ENCODE peak calls at places on chromosomes 6 and 20, in eight cellular contexts. One of them, this sample, is unnamed.

GRCh38 chr20:54212226-54212625 is 4.3 kb downstream of the PFDN4 start:
- DNase-seq in NCI-H1930: no peak
- DNase-seq in GM10248: no peak
- DNase-seq in activated CD4-positive, CD25-positive, alpha-beta regulatory T cell treated with anti-CD3 and anti-CD28 coated beads, Interleukin-2, amount 50 U/mL, for 16 hours: no peak
- DNase-seq in stimulated activated CD8-positive, alpha-beta memory T cell treated with anti-CD3 and anti-CD28 coated beads, Interleukin-12 subunit alpha, Interleukin-12 subunit beta, amount 100 ng/mL, for 4 hours: no peak
- DNase-seq in SJSA1: no peak
- DNase-seq in AG10803: peak
- DNase-seq in PC-3: no peak
- DNase-seq in this sample: peak

GRCh38 chr20:4507288-4507719 is 214.4 kb upstream of the PRND start:
- DNase-seq in activated CD4-positive, CD25-positive, alpha-beta regulatory T cell treated with anti-CD3 and anti-CD28 coated beads, Interleukin-2, amount 50 U/mL, for 16 hours: no peak
- DNase-seq in AG10803: peak
- DNase-seq in NCI-H1930: no peak
- DNase-seq in GM10248: no peak
- DNase-seq in stimulated activated CD8-positive, alpha-beta memory T cell treated with anti-CD3 and anti-CD28 coated beads, Interleukin-12 subunit alpha, Interleukin-12 subunit beta, amount 100 ng/mL, for 4 hours: no peak
- DNase-seq in PC-3: peak
- DNase-seq in SJSA1: peak
- DNase-seq in this sample: no peak

GRCh38 chr6:39214120-39214813 is 15.0 kb downstream of the KCNK5 start:
- DNase-seq in NCI-H1930: no peak
- DNase-seq in AG10803: no peak
- DNase-seq in GM10248: no peak
- DNase-seq in stimulated activated CD8-positive, alpha-beta memory T cell treated with anti-CD3 and anti-CD28 coated beads, Interleukin-12 subunit alpha, Interleukin-12 subunit beta, amount 100 ng/mL, for 4 hours: no peak
- DNase-seq in PC-3: no peak
- DNase-seq in SJSA1: no peak
- DNase-seq in activated CD4-positive, CD25-positive, alpha-beta regulatory T cell treated with anti-CD3 and anti-CD28 coated beads, Interleukin-2, amount 50 U/mL, for 16 hours: no peak
- DNase-seq in this sample: no peak

GRCh38 chr6:113997106-113997505 is 26.2 kb upstream of the HDAC2 start:
- DNase-seq in SJSA1: peak
- DNase-seq in PC-3: peak
- DNase-seq in NCI-H1930: no peak
- DNase-seq in GM10248: no peak
- DNase-seq in stimulated activated CD8-positive, alpha-beta memory T cell treated with anti-CD3 and anti-CD28 coated beads, Interleukin-12 subunit alpha, Interleukin-12 subunit beta, amount 100 ng/mL, for 4 hours: no peak
- DNase-seq in AG10803: peak
- DNase-seq in activated CD4-positive, CD25-positive, alpha-beta regulatory T cell treated with anti-CD3 and anti-CD28 coated beads, Interleukin-2, amount 50 U/mL, for 16 hours: no peak
- DNase-seq in this sample: peak

GRCh38 chr6:161095916-161096315 is 104.3 kb downstream of the MAP3K4 start:
- DNase-seq in SJSA1: no peak
- DNase-seq in AG10803: no peak
- DNase-seq in PC-3: peak
- DNase-seq in GM10248: no peak
- DNase-seq in activated CD4-positive, CD25-positive, alpha-beta regulatory T cell treated with anti-CD3 and anti-CD28 coated beads, Interleukin-2, amount 50 U/mL, for 16 hours: no peak
- DNase-seq in NCI-H1930: peak
- DNase-seq in stimulated activated CD8-positive, alpha-beta memory T cell treated with anti-CD3 and anti-CD28 coated beads, Interleukin-12 subunit alpha, Interleukin-12 subunit beta, amount 100 ng/mL, for 4 hours: no peak
- DNase-seq in this sample: no peak

GRCh38 chr6:148866657-148867268 is 119.9 kb downstream of the UST start:
- DNase-seq in PC-3: no peak
- DNase-seq in NCI-H1930: no peak
- DNase-seq in activated CD4-positive, CD25-positive, alpha-beta regulatory T cell treated with anti-CD3 and anti-CD28 coated beads, Interleukin-2, amount 50 U/mL, for 16 hours: no peak
- DNase-seq in GM10248: peak
- DNase-seq in AG10803: no peak
- DNase-seq in stimulated activated CD8-positive, alpha-beta memory T cell treated with anti-CD3 and anti-CD28 coated beads, Interleukin-12 subunit alpha, Interleukin-12 subunit beta, amount 100 ng/mL, for 4 hours: no peak
- DNase-seq in SJSA1: no peak
- DNase-seq in this sample: no peak

GRCh38 chr6:36150283-36150682 is 20.0 kb downstream of the MAPK13 start:
- DNase-seq in AG10803: peak
- DNase-seq in NCI-H1930: no peak
- DNase-seq in SJSA1: no peak
- DNase-seq in activated CD4-positive, CD25-positive, alpha-beta regulatory T cell treated with anti-CD3 and anti-CD28 coated beads, Interleukin-2, amount 50 U/mL, for 16 hours: no peak
- DNase-seq in GM10248: no peak
- DNase-seq in PC-3: no peak
- DNase-seq in stimulated activated CD8-positive, alpha-beta memory T cell treated with anti-CD3 and anti-CD28 coated beads, Interleukin-12 subunit alpha, Interleukin-12 subunit beta, amount 100 ng/mL, for 4 hours: no peak
- DNase-seq in this sample: no peak

GRCh38 chr20:25273541-25274358 is 25.9 kb downstream of the PYGB start:
- DNase-seq in PC-3: no peak
- DNase-seq in SJSA1: no peak
- DNase-seq in GM10248: no peak
- DNase-seq in AG10803: no peak
- DNase-seq in stimulated activated CD8-positive, alpha-beta memory T cell treated with anti-CD3 and anti-CD28 coated beads, Interleukin-12 subunit alpha, Interleukin-12 subunit beta, amount 100 ng/mL, for 4 hours: no peak
- DNase-seq in activated CD4-positive, CD25-positive, alpha-beta regulatory T cell treated with anti-CD3 and anti-CD28 coated beads, Interleukin-2, amount 50 U/mL, for 16 hours: no peak
- DNase-seq in NCI-H1930: no peak
- DNase-seq in this sample: no peak